ENCODE peak calls at places on chromosomes 5 and 9, in eight cellular contexts. G, M, S, R, O, W, L and J are unnamed samples.

GRCh38 chr5:91312698-91313097 is 70.4 kb downstream of the ARRDC3 start:
- DNase-seq in O (no peak), S (no peak), R (no peak), M (no peak), L (no peak), W (no peak), G (no peak), J (peak)

GRCh38 chr5:176844706-176845391 is 34.5 kb downstream of the UNC5A start:
- DNase-seq in L (no peak), W (peak), O (no peak), M (no peak), R (peak), S (no peak), G (no peak), J (no peak)

GRCh38 chr5:149453618-149454415 is 74.7 kb upstream of the IL17B start:
- DNase-seq in W (no peak), O (no peak), R (no peak), L (no peak), G (no peak), M (no peak), S (peak), J (no peak)

GRCh38 chr5:103441523-103441922 is 121.1 kb downstream of the NUDT12 start:
- DNase-seq in O (peak), M (no peak), R (no peak), S (no peak), G (peak), W (no peak), L (no peak), J (no peak)

GRCh38 chr9:115058175-115058574 is 59.8 kb downstream of the TNC start:
- DNase-seq in O (no peak), S (no peak), M (no peak), W (no peak), G (no peak), R (peak), L (no peak), J (no peak)

GRCh38 chr9:113590991-113591898 is 127.7 kb downstream of the RGS3 start:
- DNase-seq in M (peak), R (peak), G (peak), S (peak), W (peak), L (peak), O (peak), J (peak)

GRCh38 chr9:87701931-87702421 is 23.9 kb upstream of the CTSL start:
- DNase-seq in G (peak), S (no peak), L (peak), M (peak), O (no peak), R (no peak), W (no peak), J (peak)

GRCh38 chr9:134367796-134368490 is 41.7 kb downstream of the RXRA start:
- DNase-seq in O (peak), W (no peak), M (no peak), L (no peak), R (no peak), S (no peak), G (peak), J (no peak)

GRCh38 chr5:151651997-151652645 is 34.6 kb downstream of the SPARC start:
- DNase-seq in R (peak), L (peak), M (peak), O (peak), S (peak), W (peak), G (peak), J (peak)

GRCh38 chr5:157574456-157575095 is 999 bp downstream of the ADAM19 start:
- DNase-seq in G (peak), O (no peak), S (peak), M (no peak), R (no peak), L (no peak), W (peak), J (peak)

GRCh38 chr5:173789031-173789920 is 98.9 kb upstream of the CPEB4 start:
- DNase-seq in R (peak), M (no peak), O (no peak), G (no peak), W (peak), L (no peak), S (no peak), J (peak)

GRCh38 chr5:92394935-92395334 is 1011.8 kb upstream of the ARRDC3 start:
- DNase-seq in G (no peak), W (no peak), O (no peak), M (no peak), L (no peak), R (no peak), S (no peak), J (no peak)

GRCh38 chr5:31232273-31232888 is 38.9 kb downstream of the CDH6 start:
- DNase-seq in W (peak), G (peak), M (peak), R (peak), S (peak), L (peak), O (peak), J (peak)

GRCh38 chr9:107351382-107352045 is 68.4 kb downstream of the RAD23B start:
- DNase-seq in G (no peak), S (no peak), W (no peak), M (no peak), L (no peak), R (peak), O (no peak), J (no peak)

GRCh38 chr9:99399476-99399875 is 177.4 kb downstream of the SEC61B start:
- DNase-seq in M (no peak), L (no peak), R (no peak), S (no peak), W (no peak), G (no peak), O (no peak), J (no peak)

GRCh38 chr5:43008369-43009158 is 31.6 kb downstream of the ANXA2R start:
- DNase-seq in M (no peak), L (peak), R (peak), S (peak), O (peak), G (peak), W (peak), J (peak)

GRCh38 chr5:88689662-88690351 is 193.2 kb downstream of the MEF2C start:
- DNase-seq in M (no peak), S (no peak), W (no peak), O (no peak), L (no peak), G (peak), R (no peak), J (no peak)

GRCh38 chr9:134693011-134693410 is 51.4 kb downstream of the COL5A1 start:
- DNase-seq in G (no peak), W (no peak), S (no peak), O (no peak), M (no peak), R (no peak), L (no peak), J (no peak)

GRCh38 chr9:135126480-135127187 is 39.2 kb downstream of the OLFM1 start:
- DNase-seq in L (no peak), M (no peak), W (no peak), G (no peak), O (no peak), S (no peak), R (peak), J (no peak)

GRCh38 chr5:5221731-5222130 is 81.6 kb downstream of the ADAMTS16 start:
- DNase-seq in W (peak), L (no peak), G (no peak), S (no peak), O (no peak), R (no peak), M (no peak), J (no peak)

GRCh38 chr5:72692273-72692672 is 124.2 kb upstream of the TNPO1 start:
- DNase-seq in W (peak), M (no peak), S (no peak), R (no peak), O (no peak), G (no peak), L (no peak), J (peak)

GRCh38 chr5:77145666-77146065 is 58.6 kb upstream of the ZBED3 start:
- DNase-seq in S (no peak), O (no peak), R (peak), G (no peak), L (no peak), M (no peak), W (peak), J (peak)

GRCh38 chr9:98101868-98102273 is 17.2 kb downstream of the TRIM14 start:
- DNase-seq in O (peak), G (peak), S (no peak), W (peak), R (no peak), M (no peak), L (no peak), J (no peak)

GRCh38 chr5:98927242-98927987 is 1.4 kb downstream of the CHD1 start:
- DNase-seq in L (no peak), G (peak), S (peak), W (peak), R (peak), O (peak), M (peak), J (peak)

GRCh38 chr9:133506653-133507038 is 18.1 kb downstream of the MYMK start:
- DNase-seq in W (peak), G (no peak), O (no peak), R (no peak), L (no peak), S (no peak), M (no peak), J (no peak)

GRCh38 chr5:176658817-176659216 is 11.5 kb downstream of the TSPAN17 start:
- DNase-seq in M (no peak), W (peak), R (no peak), S (peak), G (no peak), O (peak), L (no peak), J (no peak)

GRCh38 chr9:122186301-122186700 is 26.6 kb downstream of the MORN5 start:
- DNase-seq in W (no peak), M (no peak), L (no peak), O (no peak), S (peak), G (peak), R (no peak), J (no peak)

GRCh38 chr5:164358531-164359259 is 853.3 kb downstream of the MAT2B start:
- DNase-seq in W (peak), S (no peak), G (no peak), R (no peak), O (peak), L (no peak), M (no peak), J (peak)

GRCh38 chr9:131276107-131276888 is at the start of gene FAM78A:
- DNase-seq in M (no peak), G (peak), R (no peak), O (peak), W (no peak), L (no peak), S (no peak), J (no peak)

GRCh38 chr5:1009359-1010180 is 968 bp downstream of the NKD2 start:
- DNase-seq in R (no peak), S (no peak), W (no peak), M (no peak), G (peak), L (no peak), O (no peak), J (no peak)

GRCh38 chr9:98532574-98532973 is 176.2 kb downstream of the GABBR2 start:
- DNase-seq in L (no peak), M (no peak), G (no peak), S (peak), W (peak), R (no peak), O (no peak), J (no peak)

GRCh38 chr9:88936668-88937067 is 54.6 kb upstream of the S1PR3 start:
- DNase-seq in W (peak), G (no peak), S (peak), M (no peak), R (no peak), L (no peak), O (no peak), J (no peak)

GRCh38 chr9:131872006-131872405 is 132.1 kb upstream of the RAPGEF1 start:
- DNase-seq in S (no peak), M (no peak), G (peak), O (no peak), L (no peak), R (no peak), W (no peak), J (no peak)

GRCh38 chr9:105333076-105333475 is 88.6 kb downstream of the SLC44A1 start:
- DNase-seq in M (no peak), R (no peak), O (no peak), W (peak), S (no peak), L (no peak), G (no peak), J (peak)

GRCh38 chr5:87949665-87950640 is 318.7 kb downstream of the TMEM161B start:
- DNase-seq in W (no peak), R (no peak), G (no peak), O (no peak), M (no peak), L (no peak), S (no peak), J (no peak)

GRCh38 chr9:6449645-6450044 is 36.6 kb downstream of the UHRF2 start:
- DNase-seq in M (no peak), L (no peak), R (no peak), S (no peak), W (no peak), O (no peak), G (no peak), J (no peak)
- H3K9ac ChIP-seq in M (no peak), L (no peak), R (no peak), S (no peak), W (no peak), O (no peak), G (no peak), J (no peak)

GRCh38 chr9:101131326-101131725 is 102.8 kb downstream of the PLPPR1 start:
- DNase-seq in R (no peak), G (no peak), L (no peak), O (no peak), W (no peak), S (no peak), M (no peak), J (no peak)
- H3K9ac ChIP-seq in R (no peak), G (no peak), L (no peak), O (no peak), W (no peak), S (no peak), M (no peak), J (no peak)

DNA sequence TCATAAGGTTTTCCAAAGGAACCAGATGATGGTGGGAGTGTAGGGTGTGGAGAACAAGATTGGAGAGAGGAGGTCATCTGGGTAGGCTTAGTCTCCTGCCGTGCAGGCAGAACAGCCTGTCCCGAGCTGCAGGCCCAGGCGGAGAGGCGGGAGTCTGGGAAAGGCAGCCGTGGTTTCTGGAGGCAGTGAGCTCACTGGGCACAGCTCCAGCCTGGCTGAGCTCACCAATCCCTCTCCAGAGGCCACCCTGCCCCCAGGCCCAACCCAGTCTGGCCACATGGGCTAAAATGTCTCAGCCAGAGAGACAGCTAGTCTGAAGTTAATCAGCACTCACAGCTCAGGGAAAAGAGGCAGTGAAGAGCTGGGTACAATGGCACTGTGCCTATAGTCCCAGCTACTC is 12.3 kb downstream of the P4HA2 start:
- DNase-seq in M (no peak), R (peak), O (no peak), L (no peak), S (peak), W (peak), G (no peak), J (peak)
- H3K9ac ChIP-seq in M (peak), R (peak), O (no peak), L (no peak), S (no peak), W (peak), G (no peak), J (peak)

DNA sequence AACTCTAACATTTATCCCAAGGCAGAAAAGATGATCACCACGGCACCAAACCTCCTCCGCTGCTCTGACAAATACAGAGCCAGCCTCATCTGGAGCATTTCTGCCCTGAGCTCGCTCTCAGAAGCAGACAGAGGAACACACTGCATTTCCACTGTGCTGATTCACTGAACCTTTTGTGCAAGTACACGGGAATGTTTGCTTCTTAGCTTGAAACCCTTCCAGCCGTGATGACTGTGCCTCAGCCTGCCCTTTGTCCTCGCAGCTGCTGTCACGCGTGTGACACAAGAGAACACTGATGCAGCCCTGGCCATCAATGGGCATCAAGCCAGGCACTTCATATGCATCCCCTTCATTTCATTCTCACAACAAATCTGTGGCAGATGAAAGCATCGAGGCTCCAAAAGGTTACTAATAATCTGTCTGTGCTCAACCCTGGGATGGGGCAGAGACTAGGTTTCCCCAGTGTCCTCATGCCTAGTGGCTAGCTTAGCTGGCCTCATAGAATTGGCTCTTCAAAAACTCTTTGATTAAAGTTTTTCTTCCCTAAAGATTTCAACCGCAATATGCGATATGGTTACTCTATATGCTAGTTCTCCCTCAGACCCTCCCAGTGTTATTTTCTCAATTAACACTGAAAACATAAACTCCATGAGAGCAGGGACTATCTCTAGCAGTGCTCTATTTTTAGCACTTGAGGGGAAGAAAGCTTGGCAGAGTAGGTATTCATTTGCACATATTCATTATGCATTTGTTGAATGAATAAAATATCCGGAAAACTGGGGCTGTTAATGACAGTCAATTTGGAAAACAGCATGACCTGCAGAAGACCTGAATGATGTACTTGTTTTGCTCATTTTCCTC is 7.3 kb downstream of the CDC14B start:
- DNase-seq in W (peak), O (no peak), S (peak), G (peak), R (peak), L (no peak), M (peak), J (peak)
- H3K9ac ChIP-seq in W (peak), O (no peak), S (no peak), G (no peak), R (no peak), L (no peak), M (no peak), J (peak)

GRCh38 chr9:18710089-18710488 is 236.1 kb downstream of the ADAMTSL1 start:
- DNase-seq in G (no peak), O (no peak), R (no peak), L (no peak), S (no peak), M (no peak), W (peak), J (peak)

GRCh38 chr9:18707489-18708210 is 233.7 kb downstream of the ADAMTSL1 start:
- DNase-seq in L (no peak), R (no peak), G (no peak), O (no peak), M (no peak), W (no peak), S (no peak), J (peak)

GRCh38 chr9:18706648-18707047 is 232.7 kb downstream of the ADAMTSL1 start:
- DNase-seq in L (no peak), O (no peak), G (peak), R (no peak), W (no peak), S (no peak), M (no peak), J (no peak)

GRCh38 chr9:18707078-18707477 is 233.1 kb downstream of the ADAMTSL1 start:
- DNase-seq in S (no peak), O (no peak), L (no peak), M (no peak), G (no peak), W (peak), R (no peak), J (peak)

GRCh38 chr9:18708429-18708828 is 234.5 kb downstream of the ADAMTSL1 start:
- DNase-seq in S (no peak), W (no peak), M (no peak), R (no peak), G (no peak), O (no peak), L (no peak), J (no peak)
- H3K9ac ChIP-seq in S (no peak), W (no peak), M (no peak), R (no peak), G (no peak), O (no peak), L (no peak), J (peak)

DNA sequence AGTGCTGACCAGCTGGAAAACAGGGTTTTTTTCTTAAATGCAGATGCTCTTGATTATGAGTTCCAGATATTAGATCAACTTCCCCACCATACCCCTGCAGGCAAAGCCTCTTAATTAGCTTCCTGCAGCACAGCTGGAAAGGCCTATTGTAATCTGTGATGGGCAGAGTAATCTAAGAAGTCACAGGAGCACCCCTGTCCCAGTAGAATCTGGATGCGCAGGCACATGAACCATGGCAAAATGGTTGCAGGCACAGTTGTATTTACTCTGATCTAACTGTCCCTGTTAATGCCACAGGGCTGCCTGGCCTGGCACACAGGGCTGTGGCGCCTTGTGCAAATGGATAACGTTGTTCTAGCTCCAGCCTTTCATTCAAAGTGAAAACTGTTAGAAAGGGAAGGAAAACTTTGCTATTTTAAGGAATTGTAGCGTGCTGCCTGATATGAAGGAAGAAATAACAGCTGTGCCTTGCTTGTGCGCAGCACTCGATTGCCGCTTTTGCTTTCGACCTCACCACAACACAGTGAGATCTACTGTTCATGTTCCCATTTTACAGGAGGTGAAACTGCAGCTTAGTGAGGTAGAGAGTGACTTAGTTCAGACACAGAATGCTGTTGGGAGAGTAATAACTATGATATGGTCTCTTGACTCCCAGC is 2.3 kb downstream of the TGFBI start:
- DNase-seq in W (no peak), M (no peak), S (no peak), L (no peak), O (no peak), R (no peak), G (peak), J (peak)
- H3K9ac ChIP-seq in W (peak), M (no peak), S (no peak), L (no peak), O (no peak), R (no peak), G (no peak), J (peak)